ENCODE peak calls at places on chromosomes 4 and X, in five cellular contexts. G is HFFc6, Z is A549, U is GM12865, L is hepatocyte. E is an unnamed sample.

GRCh38 chrX:154443479-154443910 is 446 bp upstream of the FAM50A start:
- DNase-seq in G (no peak), Z (no peak), U (no peak), L (no peak), E (no peak)

GRCh38 chrX:54435121-54435520 is 5.1 kb upstream of the TSR2 start:
- DNase-seq in G (no peak), Z (no peak), U (no peak), L (no peak), E (no peak)

GRCh38 chr4:98516042-98516440 is 142.4 kb downstream of the TSPAN5 start:
- DNase-seq in G (peak; percentile 77), Z (peak; percentile 26), U (no peak), L (peak; percentile 44), E (no peak)

GRCh38 chr4:81214518-81215218 is 354 bp downstream of the PRKG2 start:
- DNase-seq in G (no peak), Z (no peak), U (no peak), L (peak; percentile 63), E (peak; percentile 11)

GRCh38 chr4:37422102-37422501 is 177.6 kb downstream of the NWD2 start:
- DNase-seq in G (no peak), Z (no peak), U (no peak), L (no peak), E (no peak)

GRCh38 chr4:915041-915474 is 17.1 kb downstream of the GAK start:
- DNase-seq in G (no peak), Z (no peak), U (no peak), L (no peak), E (no peak)

GRCh38 chrX:19824603-19825002 is 62.8 kb downstream of the SH3KBP1 start:
- DNase-seq in G (peak; percentile 4), Z (no peak), U (no peak), L (no peak), E (no peak)

GRCh38 chr4:127856485-127857447 is 23.9 kb upstream of the PLK4 start:
- DNase-seq in G (peak; percentile 84), Z (no peak), U (peak; percentile 67), L (peak; percentile 20), E (peak; percentile 25)

GRCh38 chr4:48255130-48255958 is 14.3 kb downstream of the TEC start:
- DNase-seq in G (no peak), Z (no peak), U (no peak), L (no peak), E (no peak)

GRCh38 chr4:40340034-40340433 is 4.9 kb downstream of the CHRNA9 start:
- DNase-seq in G (peak; percentile 41), Z (no peak), U (no peak), L (no peak), E (no peak)

GRCh38 chrX:74450803-74451449 is 29.6 kb downstream of the SLC16A2 start:
- DNase-seq in G (peak; percentile 92), Z (peak; percentile 29), U (no peak), L (peak; percentile 40), E (no peak)

GRCh38 chrX:52271212-52271611 is 86.5 kb downstream of the MAGED4 start:
- DNase-seq in G (no peak), Z (no peak), U (peak; percentile 3), L (peak; percentile 29), E (peak; percentile 28)

GRCh38 chrX:12319955-12320354 is 181.7 kb downstream of the FRMPD4 start:
- DNase-seq in G (no peak), Z (no peak), U (no peak), L (no peak), E (no peak)

GRCh38 chr4:135050086-135050717 is 848.6 kb upstream of the PABPC4L start:
- DNase-seq in G (no peak), Z (no peak), U (no peak), L (no peak), E (no peak)

GRCh38 chr4:33696066-33696465 is 2548.2 kb downstream of the ARAP2 start:
- DNase-seq in G (no peak), Z (no peak), U (no peak), L (no peak), E (no peak)

GRCh38 chrX:121231566-121232358 is 184.4 kb downstream of the GLUD2 start:
- DNase-seq in G (no peak), Z (no peak), U (no peak), L (no peak), E (no peak)

GRCh38 chr4:54371211-54371610 is 142.1 kb downstream of the PDGFRA start:
- DNase-seq in G (peak; percentile 23), Z (no peak), U (no peak), L (no peak), E (no peak)

GRCh38 chr4:20420916-20421315 is 169.2 kb downstream of the SLIT2 start:
- DNase-seq in G (no peak), Z (no peak), U (no peak), L (no peak), E (no peak)

GRCh38 chr4:3767569-3768288 is 1.5 kb downstream of the ADRA2C start:
- DNase-seq in G (no peak), Z (no peak), U (peak; percentile 4), L (peak; percentile 60), E (peak; percentile 35)

GRCh38 chr4:142567199-142567598 is 278.9 kb downstream of the INPP4B start:
- DNase-seq in G (no peak), Z (peak; percentile 4), U (peak; percentile 26), L (peak; percentile 40), E (peak; percentile 46)

GRCh38 chr4:122480655-122481487 is 24.3 kb upstream of the IL2 start:
- DNase-seq in G (no peak), Z (no peak), U (no peak), L (no peak), E (no peak)

GRCh38 chr4:1960170-1960825 is 48.5 kb downstream of the NELFA start:
- DNase-seq in G (peak; percentile 19), Z (no peak), U (no peak), L (no peak), E (no peak)

GRCh38 chr4:152961752-152962117 is 25.6 kb downstream of the FHDC1 start:
- DNase-seq in G (no peak), Z (no peak), U (no peak), L (no peak), E (no peak)

GRCh38 chr4:152965614-152966013 is 29.5 kb downstream of the FHDC1 start:
- DNase-seq in G (no peak), Z (no peak), U (no peak), L (no peak), E (no peak)

GRCh38 chr4:152959080-152959479 is 23.0 kb downstream of the FHDC1 start:
- DNase-seq in G (no peak), Z (no peak), U (no peak), L (no peak), E (no peak)

GRCh38 chr4:152961041-152961751 is 25.1 kb downstream of the FHDC1 start:
- DNase-seq in G (no peak), Z (no peak), U (no peak), L (no peak), E (no peak)

DNA sequence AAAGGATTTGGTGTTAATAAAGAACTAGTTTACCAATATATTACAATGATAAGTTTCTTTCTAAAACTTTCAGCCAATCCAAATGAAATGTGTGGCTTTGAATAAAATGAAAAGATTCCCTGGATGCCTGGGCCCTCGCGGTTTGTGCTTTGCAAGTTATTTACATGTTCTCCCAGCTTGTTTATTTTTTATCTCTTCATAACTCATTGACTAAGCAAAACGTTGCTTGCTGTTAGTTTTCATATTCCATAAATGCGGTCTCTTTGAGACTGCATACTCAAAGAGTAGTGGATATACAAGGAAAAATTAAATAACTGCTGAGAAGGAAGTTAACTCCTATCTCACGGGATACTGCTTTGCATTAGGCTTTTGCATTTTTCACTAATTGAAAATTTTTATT is 26.0 kb downstream of the FHDC1 start:
- DNase-seq in G (no peak), Z (no peak), U (no peak), L (no peak), E (no peak)
- TF ChIP-seq CTCF in G (no peak), Z (no peak), U (no peak), L (no peak), E (no peak)

GRCh38 chrX:77275392-77275791 is 171.8 kb upstream of the FGF16 start:
- DNase-seq in G (no peak), Z (no peak), U (no peak), L (no peak), E (no peak)

GRCh38 chrX:77276742-77277141 is 170.4 kb upstream of the FGF16 start:
- DNase-seq in G (no peak), Z (no peak), U (peak; percentile 0), L (no peak), E (no peak)
- TF ChIP-seq CTCF in G (no peak), Z (no peak), U (no peak), L (no peak), E (peak; percentile 14)

GRCh38 chr4:82851902-82852750 is 38.8 kb downstream of the SEC31A start:
- DNase-seq in G (peak; percentile 56), Z (no peak), U (peak; percentile 44), L (peak; percentile 28), E (no peak)
- TF ChIP-seq CTCF in G (peak; percentile 70), Z (peak; percentile 31), U (peak; percentile 41), L (peak; percentile 35), E (no peak)

GRCh38 chr4:94897023-94897422 is 139.3 kb downstream of the BMPR1B start:
- DNase-seq in G (no peak), Z (no peak), U (no peak), L (peak; percentile 10), E (no peak)
- TF ChIP-seq CTCF in G (no peak), Z (no peak), U (no peak), L (no peak), E (no peak)

DNA sequence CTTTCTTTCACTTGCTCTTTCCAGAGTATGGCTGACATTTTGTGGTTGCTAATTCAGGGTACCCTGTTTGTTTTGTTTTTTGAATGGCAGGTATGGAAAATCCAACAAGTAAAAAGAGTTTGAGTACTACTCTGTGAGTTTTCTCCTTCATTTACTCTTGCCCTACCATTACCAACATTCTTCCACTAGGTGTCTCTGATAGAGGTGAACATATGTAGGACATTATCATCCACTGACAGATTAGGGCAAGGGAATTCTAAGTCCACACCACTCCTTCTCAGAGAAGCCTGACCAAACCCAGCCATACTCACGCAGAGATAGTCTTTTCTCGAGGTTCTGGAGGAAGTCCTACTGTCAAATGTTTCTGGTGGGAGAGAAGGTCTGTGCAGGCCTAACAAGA is 36.7 kb upstream of the HDAC8 start:
- DNase-seq in G (no peak), Z (peak; percentile 13), U (no peak), L (peak; percentile 10), E (peak; percentile 4)
- TF ChIP-seq CTCF in G (peak; percentile 52), Z (peak; percentile 36), U (no peak), L (peak; percentile 14), E (peak; percentile 18)

DNA sequence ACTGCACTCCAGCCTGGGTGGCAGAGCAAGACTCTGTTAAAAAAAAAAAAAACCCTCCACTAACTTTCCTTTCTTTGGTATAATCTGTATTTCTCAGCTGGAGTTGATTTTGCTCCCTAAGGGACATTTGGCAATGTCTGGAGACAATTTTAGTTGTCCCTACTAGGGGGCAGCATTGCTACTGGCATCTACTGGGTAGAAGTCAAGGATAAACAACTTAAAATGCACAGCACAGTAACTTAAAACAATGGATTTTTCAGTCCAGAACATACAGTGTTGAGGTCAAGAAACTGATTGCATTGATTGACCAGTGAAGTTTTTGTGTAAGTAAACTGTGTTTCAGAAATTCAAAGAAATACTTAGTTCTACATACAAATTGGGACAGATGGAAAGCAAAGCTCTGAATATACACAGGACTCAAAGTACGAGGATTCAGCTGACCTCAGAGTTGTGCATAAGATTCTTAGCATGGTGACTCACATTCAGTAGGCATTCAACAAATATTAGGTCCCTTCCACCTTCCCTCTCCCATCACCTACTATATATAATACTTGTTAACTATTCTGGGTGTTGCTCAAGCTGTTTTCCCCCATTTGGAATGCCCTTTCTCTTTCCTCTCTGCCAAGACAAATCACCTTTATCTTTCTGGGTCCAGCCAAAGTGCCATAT is 8.8 kb downstream of the DDX53 start:
- DNase-seq in G (peak; percentile 40), Z (peak; percentile 2), U (peak; percentile 9), L (peak; percentile 29), E (peak; percentile 10)
- TF ChIP-seq CTCF in G (peak; percentile 71), Z (no peak), U (no peak), L (peak; percentile 46), E (peak; percentile 25)